ENCODE peak calls at places on chromosome 18, in ten cellular contexts. X is GM10248, N is Calu3, P is OCI-LY7, H is progenitor cell of endocrine pancreas, F is heart left ventricle, D is left ventricle myocardium superior, G is AG08395, T is NCI-H1105 treated with DMSO at 0.1 percent for 48 hours, J is T follicular helper cell. W is an unnamed sample.

GRCh38 chr18:3212636-3213035 is 7.1 kb downstream of the MYOM1 start:
- DNase-seq in H (no peak), N (no peak), X (no peak), J (no peak), T (no peak), D (no peak), G (no peak), F (no peak), P (no peak), W (no peak)

GRCh38 chr18:48661421-48661820 is 122.6 kb downstream of the CTIF start:
- DNase-seq in G (no peak), F (no peak), D (no peak), J (no peak), N (no peak), T (no peak), P (no peak), X (no peak), H (no peak), W (no peak)

GRCh38 chr18:78629426-78629825 is 350.2 kb upstream of the SALL3 start:
- DNase-seq in H (no peak), X (no peak), D (no peak), T (no peak), F (no peak), J (no peak), N (no peak), P (no peak), G (no peak), W (no peak)

GRCh38 chr18:73990241-73990640 is 157.4 kb downstream of the FBXO15 start:
- DNase-seq in T (no peak), F (no peak), D (no peak), J (no peak), P (no peak), G (no peak), X (no peak), N (no peak), H (no peak), W (no peak)

GRCh38 chr18:62085766-62086165 is 101.1 kb downstream of the PIGN start:
- DNase-seq in X (no peak), T (no peak), J (no peak), P (no peak), D (no peak), F (no peak), H (no peak), N (no peak), G (no peak), W (no peak)

GRCh38 chr18:10094154-10094553 is 180.3 kb downstream of the VAPA start:
- DNase-seq in X (no peak), P (no peak), N (no peak), G (peak), D (no peak), T (no peak), H (no peak), J (no peak), F (no peak), W (no peak)

GRCh38 chr18:72783517-72783916 is 84.3 kb downstream of the NETO1 start:
- DNase-seq in F (no peak), P (no peak), T (no peak), D (no peak), X (no peak), N (no peak), H (no peak), J (no peak), G (no peak), W (no peak)

GRCh38 chr18:45562567-45563479 is 52.5 kb upstream of the SLC14A2 start:
- DNase-seq in P (no peak), J (no peak), G (no peak), N (no peak), H (no peak), T (no peak), F (peak), D (peak), X (no peak), W (no peak)

GRCh38 chr18:79516441-79516931 is 120.8 kb downstream of the NFATC1 start:
- DNase-seq in D (no peak), N (no peak), P (no peak), G (no peak), J (peak), T (no peak), F (no peak), H (no peak), X (no peak), W (no peak)

GRCh38 chr18:54616220-54616848 is 25.3 kb downstream of the DYNAP start:
- DNase-seq in F (no peak), H (no peak), J (no peak), D (no peak), G (no peak), X (no peak), N (no peak), P (no peak), T (no peak), W (no peak)

GRCh38 chr18:25503567-25504081 is 151.7 kb upstream of the ZNF521 start:
- DNase-seq in N (no peak), X (no peak), P (no peak), G (peak), F (peak), D (peak), J (no peak), T (peak), H (no peak), W (no peak)

GRCh38 chr18:25010623-25011374 is 341.2 kb downstream of the ZNF521 start:
- DNase-seq in N (no peak), G (no peak), J (no peak), T (no peak), X (no peak), H (no peak), F (no peak), D (no peak), P (no peak), W (no peak)